ENCODE peak calls at places on chromosomes 16 and 17, in eight cellular contexts. One of them, this sample, is unnamed.

GRCh38 chr17:14320734-14321475 is 20.0 kb downstream of the HS3ST3B1 start:
- DNase-seq in stimulated activated CD8-positive, alpha-beta memory T cell treated with anti-CD3 and anti-CD28 coated beads, Interleukin-4, amount 100 ng/mL, for 4 hours: no peak
- DNase-seq in CD8-positive, alpha-beta T cell: no peak
- DNase-seq in GM13977: no peak
- DNase-seq in activated CD8-positive, alpha-beta memory T cell treated with anti-CD3 and anti-CD28 coated beads for 48 hours: no peak
- DNase-seq in left kidney: peak
- DNase-seq in nucleus accumbens: no peak
- DNase-seq in lung: no peak
- DNase-seq in this sample: no peak

GRCh38 chr16:75789237-75789636 is 62.9 kb upstream of the CPHXL start:
- DNase-seq in stimulated activated CD8-positive, alpha-beta memory T cell treated with anti-CD3 and anti-CD28 coated beads, Interleukin-4, amount 100 ng/mL, for 4 hours: no peak
- DNase-seq in CD8-positive, alpha-beta T cell: no peak
- DNase-seq in GM13977: peak
- DNase-seq in activated CD8-positive, alpha-beta memory T cell treated with anti-CD3 and anti-CD28 coated beads for 48 hours: no peak
- DNase-seq in left kidney: peak
- DNase-seq in nucleus accumbens: no peak
- DNase-seq in lung: no peak
- DNase-seq in this sample: no peak

GRCh38 chr16:86033016-86033474 is 134.1 kb downstream of the IRF8 start:
- DNase-seq in stimulated activated CD8-positive, alpha-beta memory T cell treated with anti-CD3 and anti-CD28 coated beads, Interleukin-4, amount 100 ng/mL, for 4 hours: no peak
- DNase-seq in CD8-positive, alpha-beta T cell: no peak
- DNase-seq in GM13977: no peak
- DNase-seq in activated CD8-positive, alpha-beta memory T cell treated with anti-CD3 and anti-CD28 coated beads for 48 hours: no peak
- DNase-seq in left kidney: peak
- DNase-seq in nucleus accumbens: peak
- DNase-seq in lung: no peak
- DNase-seq in this sample: peak

GRCh38 chr16:49928176-49928892 is 72.4 kb upstream of the ZNF423 start:
- DNase-seq in stimulated activated CD8-positive, alpha-beta memory T cell treated with anti-CD3 and anti-CD28 coated beads, Interleukin-4, amount 100 ng/mL, for 4 hours: no peak
- DNase-seq in CD8-positive, alpha-beta T cell: no peak
- DNase-seq in GM13977: no peak
- DNase-seq in activated CD8-positive, alpha-beta memory T cell treated with anti-CD3 and anti-CD28 coated beads for 48 hours: no peak
- DNase-seq in left kidney: no peak
- DNase-seq in nucleus accumbens: no peak
- DNase-seq in lung: peak
- DNase-seq in this sample: no peak

GRCh38 chr17:56108811-56109284 is 44.4 kb upstream of the ANKFN1 start:
- DNase-seq in stimulated activated CD8-positive, alpha-beta memory T cell treated with anti-CD3 and anti-CD28 coated beads, Interleukin-4, amount 100 ng/mL, for 4 hours: no peak
- DNase-seq in CD8-positive, alpha-beta T cell: no peak
- DNase-seq in GM13977: no peak
- DNase-seq in activated CD8-positive, alpha-beta memory T cell treated with anti-CD3 and anti-CD28 coated beads for 48 hours: no peak
- DNase-seq in left kidney: peak
- DNase-seq in nucleus accumbens: no peak
- DNase-seq in lung: no peak
- DNase-seq in this sample: no peak

GRCh38 chr17:428414-428813 is 75.8 kb upstream of the RPH3AL start:
- DNase-seq in stimulated activated CD8-positive, alpha-beta memory T cell treated with anti-CD3 and anti-CD28 coated beads, Interleukin-4, amount 100 ng/mL, for 4 hours: no peak
- DNase-seq in CD8-positive, alpha-beta T cell: no peak
- DNase-seq in GM13977: no peak
- DNase-seq in activated CD8-positive, alpha-beta memory T cell treated with anti-CD3 and anti-CD28 coated beads for 48 hours: no peak
- DNase-seq in left kidney: no peak
- DNase-seq in nucleus accumbens: no peak
- DNase-seq in lung: no peak
- DNase-seq in this sample: no peak

GRCh38 chr16:27225536-27226360 is 22.4 kb downstream of the KDM8 start:
- DNase-seq in stimulated activated CD8-positive, alpha-beta memory T cell treated with anti-CD3 and anti-CD28 coated beads, Interleukin-4, amount 100 ng/mL, for 4 hours: no peak
- DNase-seq in CD8-positive, alpha-beta T cell: no peak
- DNase-seq in GM13977: no peak
- DNase-seq in activated CD8-positive, alpha-beta memory T cell treated with anti-CD3 and anti-CD28 coated beads for 48 hours: no peak
- DNase-seq in left kidney: no peak
- DNase-seq in nucleus accumbens: no peak
- DNase-seq in lung: no peak
- DNase-seq in this sample: no peak

GRCh38 chr16:24013733-24014645 is 178.2 kb downstream of the PRKCB start:
- DNase-seq in stimulated activated CD8-positive, alpha-beta memory T cell treated with anti-CD3 and anti-CD28 coated beads, Interleukin-4, amount 100 ng/mL, for 4 hours: no peak
- DNase-seq in CD8-positive, alpha-beta T cell: peak
- DNase-seq in GM13977: peak
- DNase-seq in activated CD8-positive, alpha-beta memory T cell treated with anti-CD3 and anti-CD28 coated beads for 48 hours: peak
- DNase-seq in left kidney: no peak
- DNase-seq in nucleus accumbens: no peak
- DNase-seq in lung: no peak
- DNase-seq in this sample: no peak

GRCh38 chr17:39787743-39788484 is 50.2 kb downstream of the GRB7 start:
- DNase-seq in stimulated activated CD8-positive, alpha-beta memory T cell treated with anti-CD3 and anti-CD28 coated beads, Interleukin-4, amount 100 ng/mL, for 4 hours: no peak
- DNase-seq in CD8-positive, alpha-beta T cell: no peak
- DNase-seq in GM13977: no peak
- DNase-seq in activated CD8-positive, alpha-beta memory T cell treated with anti-CD3 and anti-CD28 coated beads for 48 hours: no peak
- DNase-seq in left kidney: no peak
- DNase-seq in nucleus accumbens: no peak
- DNase-seq in lung: no peak
- DNase-seq in this sample: no peak

GRCh38 chr16:69166221-69166833 is 20.6 kb upstream of the SNTB2 start:
- DNase-seq in stimulated activated CD8-positive, alpha-beta memory T cell treated with anti-CD3 and anti-CD28 coated beads, Interleukin-4, amount 100 ng/mL, for 4 hours: peak
- DNase-seq in CD8-positive, alpha-beta T cell: no peak
- DNase-seq in GM13977: peak
- DNase-seq in activated CD8-positive, alpha-beta memory T cell treated with anti-CD3 and anti-CD28 coated beads for 48 hours: peak
- DNase-seq in left kidney: peak
- DNase-seq in nucleus accumbens: no peak
- DNase-seq in lung: no peak
- DNase-seq in this sample: no peak

GRCh38 chr17:53278466-53278865 is 544.3 kb upstream of the KIF2B start:
- DNase-seq in stimulated activated CD8-positive, alpha-beta memory T cell treated with anti-CD3 and anti-CD28 coated beads, Interleukin-4, amount 100 ng/mL, for 4 hours: no peak
- DNase-seq in CD8-positive, alpha-beta T cell: no peak
- DNase-seq in GM13977: no peak
- DNase-seq in activated CD8-positive, alpha-beta memory T cell treated with anti-CD3 and anti-CD28 coated beads for 48 hours: no peak
- DNase-seq in left kidney: no peak
- DNase-seq in nucleus accumbens: no peak
- DNase-seq in lung: no peak
- DNase-seq in this sample: no peak

GRCh38 chr17:60749050-60749449 is 71.4 kb downstream of the BCAS3 start:
- DNase-seq in stimulated activated CD8-positive, alpha-beta memory T cell treated with anti-CD3 and anti-CD28 coated beads, Interleukin-4, amount 100 ng/mL, for 4 hours: no peak
- DNase-seq in CD8-positive, alpha-beta T cell: no peak
- DNase-seq in GM13977: no peak
- DNase-seq in activated CD8-positive, alpha-beta memory T cell treated with anti-CD3 and anti-CD28 coated beads for 48 hours: no peak
- DNase-seq in left kidney: no peak
- DNase-seq in nucleus accumbens: no peak
- DNase-seq in lung: no peak
- DNase-seq in this sample: no peak

GRCh38 chr16:10988164-10988803 is 43.9 kb downstream of the CLEC16A start:
- DNase-seq in stimulated activated CD8-positive, alpha-beta memory T cell treated with anti-CD3 and anti-CD28 coated beads, Interleukin-4, amount 100 ng/mL, for 4 hours: no peak
- DNase-seq in CD8-positive, alpha-beta T cell: no peak
- DNase-seq in GM13977: peak
- DNase-seq in activated CD8-positive, alpha-beta memory T cell treated with anti-CD3 and anti-CD28 coated beads for 48 hours: no peak
- DNase-seq in left kidney: no peak
- DNase-seq in nucleus accumbens: no peak
- DNase-seq in lung: peak
- DNase-seq in this sample: no peak

GRCh38 chr17:81254955-81255717 is 16.0 kb downstream of the NDUFAF8 start:
- DNase-seq in stimulated activated CD8-positive, alpha-beta memory T cell treated with anti-CD3 and anti-CD28 coated beads, Interleukin-4, amount 100 ng/mL, for 4 hours: no peak
- DNase-seq in CD8-positive, alpha-beta T cell: no peak
- DNase-seq in GM13977: no peak
- DNase-seq in activated CD8-positive, alpha-beta memory T cell treated with anti-CD3 and anti-CD28 coated beads for 48 hours: no peak
- DNase-seq in left kidney: peak
- DNase-seq in nucleus accumbens: peak
- DNase-seq in lung: peak
- DNase-seq in this sample: peak

GRCh38 chr17:49676276-49676868 is 1.5 kb downstream of the SPOP start:
- DNase-seq in stimulated activated CD8-positive, alpha-beta memory T cell treated with anti-CD3 and anti-CD28 coated beads, Interleukin-4, amount 100 ng/mL, for 4 hours: no peak
- DNase-seq in CD8-positive, alpha-beta T cell: no peak
- DNase-seq in GM13977: peak
- DNase-seq in activated CD8-positive, alpha-beta memory T cell treated with anti-CD3 and anti-CD28 coated beads for 48 hours: no peak
- DNase-seq in left kidney: peak
- DNase-seq in nucleus accumbens: no peak
- DNase-seq in lung: no peak
- DNase-seq in this sample: peak

GRCh38 chr16:16982614-16983013 is 488.1 kb downstream of the XYLT1 start:
- DNase-seq in stimulated activated CD8-positive, alpha-beta memory T cell treated with anti-CD3 and anti-CD28 coated beads, Interleukin-4, amount 100 ng/mL, for 4 hours: no peak
- DNase-seq in CD8-positive, alpha-beta T cell: no peak
- DNase-seq in GM13977: no peak
- DNase-seq in activated CD8-positive, alpha-beta memory T cell treated with anti-CD3 and anti-CD28 coated beads for 48 hours: no peak
- DNase-seq in left kidney: no peak
- DNase-seq in nucleus accumbens: no peak
- DNase-seq in lung: no peak
- DNase-seq in this sample: no peak

GRCh38 chr16:77002644-77003043 is 188.3 kb upstream of the MON1B start:
- DNase-seq in stimulated activated CD8-positive, alpha-beta memory T cell treated with anti-CD3 and anti-CD28 coated beads, Interleukin-4, amount 100 ng/mL, for 4 hours: no peak
- DNase-seq in CD8-positive, alpha-beta T cell: no peak
- DNase-seq in GM13977: no peak
- DNase-seq in activated CD8-positive, alpha-beta memory T cell treated with anti-CD3 and anti-CD28 coated beads for 48 hours: no peak
- DNase-seq in left kidney: no peak
- DNase-seq in nucleus accumbens: no peak
- DNase-seq in lung: no peak
- DNase-seq in this sample: no peak

GRCh38 chr16:54544553-54545180 is 258.1 kb upstream of the IRX3 start:
- DNase-seq in stimulated activated CD8-positive, alpha-beta memory T cell treated with anti-CD3 and anti-CD28 coated beads, Interleukin-4, amount 100 ng/mL, for 4 hours: no peak
- DNase-seq in CD8-positive, alpha-beta T cell: no peak
- DNase-seq in GM13977: no peak
- DNase-seq in activated CD8-positive, alpha-beta memory T cell treated with anti-CD3 and anti-CD28 coated beads for 48 hours: no peak
- DNase-seq in left kidney: no peak
- DNase-seq in nucleus accumbens: no peak
- DNase-seq in lung: no peak
- DNase-seq in this sample: no peak

GRCh38 chr17:68821860-68822693 is 133.1 kb downstream of the ABCA8 start:
- DNase-seq in stimulated activated CD8-positive, alpha-beta memory T cell treated with anti-CD3 and anti-CD28 coated beads, Interleukin-4, amount 100 ng/mL, for 4 hours: no peak
- DNase-seq in CD8-positive, alpha-beta T cell: no peak
- DNase-seq in GM13977: no peak
- DNase-seq in activated CD8-positive, alpha-beta memory T cell treated with anti-CD3 and anti-CD28 coated beads for 48 hours: no peak
- DNase-seq in left kidney: peak
- DNase-seq in nucleus accumbens: no peak
- DNase-seq in lung: no peak
- DNase-seq in this sample: no peak

GRCh38 chr16:89945654-89946053 is 2.9 kb upstream of the DEF8 start:
- DNase-seq in stimulated activated CD8-positive, alpha-beta memory T cell treated with anti-CD3 and anti-CD28 coated beads, Interleukin-4, amount 100 ng/mL, for 4 hours: no peak
- DNase-seq in CD8-positive, alpha-beta T cell: no peak
- DNase-seq in GM13977: no peak
- DNase-seq in activated CD8-positive, alpha-beta memory T cell treated with anti-CD3 and anti-CD28 coated beads for 48 hours: no peak
- DNase-seq in left kidney: peak
- DNase-seq in nucleus accumbens: no peak
- DNase-seq in lung: peak
- DNase-seq in this sample: no peak

GRCh38 chr17:77222356-77222755 is 81.6 kb downstream of the SEC14L1 start:
- DNase-seq in stimulated activated CD8-positive, alpha-beta memory T cell treated with anti-CD3 and anti-CD28 coated beads, Interleukin-4, amount 100 ng/mL, for 4 hours: no peak
- DNase-seq in CD8-positive, alpha-beta T cell: no peak
- DNase-seq in GM13977: no peak
- DNase-seq in activated CD8-positive, alpha-beta memory T cell treated with anti-CD3 and anti-CD28 coated beads for 48 hours: no peak
- DNase-seq in left kidney: no peak
- DNase-seq in nucleus accumbens: no peak
- DNase-seq in lung: no peak
- DNase-seq in this sample: no peak

GRCh38 chr17:59487161-59487873 is 78.1 kb upstream of the DHX40 start:
- DNase-seq in stimulated activated CD8-positive, alpha-beta memory T cell treated with anti-CD3 and anti-CD28 coated beads, Interleukin-4, amount 100 ng/mL, for 4 hours: no peak
- DNase-seq in CD8-positive, alpha-beta T cell: no peak
- DNase-seq in GM13977: no peak
- DNase-seq in activated CD8-positive, alpha-beta memory T cell treated with anti-CD3 and anti-CD28 coated beads for 48 hours: no peak
- DNase-seq in left kidney: no peak
- DNase-seq in nucleus accumbens: no peak
- DNase-seq in lung: no peak
- DNase-seq in this sample: no peak

GRCh38 chr16:53429221-53429943 is 4.9 kb upstream of the RBL2 start:
- DNase-seq in stimulated activated CD8-positive, alpha-beta memory T cell treated with anti-CD3 and anti-CD28 coated beads, Interleukin-4, amount 100 ng/mL, for 4 hours: no peak
- DNase-seq in CD8-positive, alpha-beta T cell: no peak
- DNase-seq in GM13977: no peak
- DNase-seq in activated CD8-positive, alpha-beta memory T cell treated with anti-CD3 and anti-CD28 coated beads for 48 hours: no peak
- DNase-seq in left kidney: peak
- DNase-seq in nucleus accumbens: no peak
- DNase-seq in lung: no peak
- DNase-seq in this sample: no peak

GRCh38 chr17:37824534-37825485 is 80.0 kb upstream of the HNF1B start:
- DNase-seq in stimulated activated CD8-positive, alpha-beta memory T cell treated with anti-CD3 and anti-CD28 coated beads, Interleukin-4, amount 100 ng/mL, for 4 hours: no peak
- DNase-seq in CD8-positive, alpha-beta T cell: no peak
- DNase-seq in GM13977: no peak
- DNase-seq in activated CD8-positive, alpha-beta memory T cell treated with anti-CD3 and anti-CD28 coated beads for 48 hours: no peak
- DNase-seq in left kidney: peak
- DNase-seq in nucleus accumbens: no peak
- DNase-seq in lung: no peak
- DNase-seq in this sample: no peak

GRCh38 chr17:58527949-58528348 is 13.5 kb upstream of the MTMR4 start:
- DNase-seq in stimulated activated CD8-positive, alpha-beta memory T cell treated with anti-CD3 and anti-CD28 coated beads, Interleukin-4, amount 100 ng/mL, for 4 hours: no peak
- DNase-seq in CD8-positive, alpha-beta T cell: no peak
- DNase-seq in GM13977: no peak
- DNase-seq in activated CD8-positive, alpha-beta memory T cell treated with anti-CD3 and anti-CD28 coated beads for 48 hours: no peak
- DNase-seq in left kidney: no peak
- DNase-seq in nucleus accumbens: peak
- DNase-seq in lung: no peak
- DNase-seq in this sample: peak

GRCh38 chr17:27106347-27106981 is 187.4 kb upstream of the WSB1 start:
- DNase-seq in stimulated activated CD8-positive, alpha-beta memory T cell treated with anti-CD3 and anti-CD28 coated beads, Interleukin-4, amount 100 ng/mL, for 4 hours: no peak
- DNase-seq in CD8-positive, alpha-beta T cell: no peak
- DNase-seq in GM13977: no peak
- DNase-seq in activated CD8-positive, alpha-beta memory T cell treated with anti-CD3 and anti-CD28 coated beads for 48 hours: no peak
- DNase-seq in left kidney: no peak
- DNase-seq in nucleus accumbens: no peak
- DNase-seq in lung: no peak
- DNase-seq in this sample: no peak

GRCh38 chr16:4323071-4323844 is 7.4 kb downstream of the GLIS2 start:
- DNase-seq in stimulated activated CD8-positive, alpha-beta memory T cell treated with anti-CD3 and anti-CD28 coated beads, Interleukin-4, amount 100 ng/mL, for 4 hours: no peak
- DNase-seq in CD8-positive, alpha-beta T cell: no peak
- DNase-seq in GM13977: no peak
- DNase-seq in activated CD8-positive, alpha-beta memory T cell treated with anti-CD3 and anti-CD28 coated beads for 48 hours: no peak
- DNase-seq in left kidney: no peak
- DNase-seq in nucleus accumbens: no peak
- DNase-seq in lung: no peak
- DNase-seq in this sample: peak

GRCh38 chr17:44828919-44829557 is 1.0 kb downstream of the GJC1 start:
- DNase-seq in stimulated activated CD8-positive, alpha-beta memory T cell treated with anti-CD3 and anti-CD28 coated beads, Interleukin-4, amount 100 ng/mL, for 4 hours: no peak
- DNase-seq in CD8-positive, alpha-beta T cell: peak
- DNase-seq in GM13977: no peak
- DNase-seq in activated CD8-positive, alpha-beta memory T cell treated with anti-CD3 and anti-CD28 coated beads for 48 hours: no peak
- DNase-seq in left kidney: peak
- DNase-seq in nucleus accumbens: no peak
- DNase-seq in lung: no peak
- DNase-seq in this sample: no peak

GRCh38 chr17:80792373-80792781 is 199.3 kb upstream of the CHMP6 start:
- DNase-seq in stimulated activated CD8-positive, alpha-beta memory T cell treated with anti-CD3 and anti-CD28 coated beads, Interleukin-4, amount 100 ng/mL, for 4 hours: no peak
- DNase-seq in CD8-positive, alpha-beta T cell: no peak
- DNase-seq in GM13977: no peak
- DNase-seq in activated CD8-positive, alpha-beta memory T cell treated with anti-CD3 and anti-CD28 coated beads for 48 hours: no peak
- DNase-seq in left kidney: no peak
- DNase-seq in nucleus accumbens: no peak
- DNase-seq in lung: no peak
- DNase-seq in this sample: no peak

GRCh38 chr16:89944773-89945172 is 3.8 kb upstream of the DEF8 start:
- DNase-seq in stimulated activated CD8-positive, alpha-beta memory T cell treated with anti-CD3 and anti-CD28 coated beads, Interleukin-4, amount 100 ng/mL, for 4 hours: no peak
- DNase-seq in CD8-positive, alpha-beta T cell: no peak
- DNase-seq in GM13977: no peak
- DNase-seq in activated CD8-positive, alpha-beta memory T cell treated with anti-CD3 and anti-CD28 coated beads for 48 hours: no peak
- DNase-seq in left kidney: no peak
- DNase-seq in nucleus accumbens: no peak
- DNase-seq in lung: no peak
- DNase-seq in this sample: no peak

GRCh38 chr17:82272495-82273326 is 789 bp downstream of the CSNK1D start:
- DNase-seq in stimulated activated CD8-positive, alpha-beta memory T cell treated with anti-CD3 and anti-CD28 coated beads, Interleukin-4, amount 100 ng/mL, for 4 hours: no peak
- DNase-seq in CD8-positive, alpha-beta T cell: peak
- DNase-seq in GM13977: peak
- DNase-seq in activated CD8-positive, alpha-beta memory T cell treated with anti-CD3 and anti-CD28 coated beads for 48 hours: no peak
- DNase-seq in left kidney: peak
- DNase-seq in nucleus accumbens: no peak
- DNase-seq in lung: peak
- DNase-seq in this sample: peak

GRCh38 chr17:8123695-8124349 is at the start of gene HES7:
- DNase-seq in stimulated activated CD8-positive, alpha-beta memory T cell treated with anti-CD3 and anti-CD28 coated beads, Interleukin-4, amount 100 ng/mL, for 4 hours: no peak
- DNase-seq in CD8-positive, alpha-beta T cell: no peak
- DNase-seq in GM13977: no peak
- DNase-seq in activated CD8-positive, alpha-beta memory T cell treated with anti-CD3 and anti-CD28 coated beads for 48 hours: no peak
- DNase-seq in left kidney: peak
- DNase-seq in nucleus accumbens: no peak
- DNase-seq in lung: no peak
- DNase-seq in this sample: no peak

GRCh38 chr16:4393243-4393606 is 21.6 kb downstream of the VASN start:
- DNase-seq in stimulated activated CD8-positive, alpha-beta memory T cell treated with anti-CD3 and anti-CD28 coated beads, Interleukin-4, amount 100 ng/mL, for 4 hours: no peak
- DNase-seq in CD8-positive, alpha-beta T cell: no peak
- DNase-seq in GM13977: no peak
- DNase-seq in activated CD8-positive, alpha-beta memory T cell treated with anti-CD3 and anti-CD28 coated beads for 48 hours: no peak
- DNase-seq in left kidney: peak
- DNase-seq in nucleus accumbens: no peak
- DNase-seq in lung: no peak
- DNase-seq in this sample: no peak

GRCh38 chr16:55370762-55371482 is 46.9 kb downstream of the IRX6 start:
- DNase-seq in stimulated activated CD8-positive, alpha-beta memory T cell treated with anti-CD3 and anti-CD28 coated beads, Interleukin-4, amount 100 ng/mL, for 4 hours: no peak
- DNase-seq in CD8-positive, alpha-beta T cell: no peak
- DNase-seq in GM13977: peak
- DNase-seq in activated CD8-positive, alpha-beta memory T cell treated with anti-CD3 and anti-CD28 coated beads for 48 hours: no peak
- DNase-seq in left kidney: peak
- DNase-seq in nucleus accumbens: peak
- DNase-seq in lung: peak
- DNase-seq in this sample: peak